ENCODE peak calls at places on chromosomes 4 and X, in eight cellular contexts. C, O, J, P, H, U, B and G are unnamed samples.
A peak's percentile ranks its signal among the peaks of the same experiment; 100 is the strongest.

GRCh38 chr4:145878501-145879435 is 59.9 kb downstream of the ZNF827 start:
- DNase-seq in O (no peak), C (no peak), P (no peak), U (no peak), J (peak; percentile 75), B (no peak), H (peak; percentile 38), G (peak; percentile 79)

GRCh38 chr4:48193921-48194320 is 59.9 kb upstream of the TXK start:
- DNase-seq in C (no peak), J (no peak), P (no peak), H (no peak), O (no peak), B (no peak), U (no peak), G (no peak)

GRCh38 chr4:8297141-8297601 is 27.6 kb downstream of the HTRA3 start:
- DNase-seq in U (no peak), O (no peak), C (no peak), P (no peak), J (no peak), H (no peak), B (no peak), G (no peak)

GRCh38 chr4:38162240-38162784 is 202.1 kb downstream of the PTTG2 start:
- DNase-seq in P (no peak), B (no peak), C (no peak), O (no peak), U (no peak), H (peak; percentile 68), J (peak; percentile 88), G (peak; percentile 71)

GRCh38 chr4:19913670-19914069 is 338.0 kb upstream of the SLIT2 start:
- DNase-seq in J (no peak), U (no peak), H (no peak), B (no peak), C (no peak), P (no peak), O (no peak), G (peak; percentile 2)

GRCh38 chrX:153333271-153333670 is 682 bp upstream of the ZNF275 start:
- DNase-seq in B (no peak), P (no peak), C (no peak), U (no peak), J (no peak), O (no peak), H (peak; percentile 69), G (peak; percentile 78)

GRCh38 chrX:17361620-17362019 is 13.4 kb upstream of the NHS start:
- DNase-seq in U (no peak), B (no peak), C (no peak), H (no peak), P (no peak), J (no peak), O (peak; percentile 55), G (peak; percentile 21)

GRCh38 chrX:126836195-126836594 is 16.7 kb downstream of the PRR32 start:
- DNase-seq in P (no peak), O (no peak), H (no peak), J (no peak), U (no peak), C (no peak), B (no peak), G (no peak)

GRCh38 chr4:47263721-47264120 is 199.8 kb downstream of the COMMD8 start:
- DNase-seq in U (no peak), J (no peak), H (no peak), P (no peak), B (no peak), O (peak; percentile 53), C (no peak), G (no peak)

GRCh38 chrX:141733371-141733770 is 34.8 kb upstream of the SPANXD start:
- DNase-seq in C (no peak), J (peak; percentile 41), B (no peak), U (no peak), O (no peak), P (no peak), H (no peak), G (peak; percentile 48)

GRCh38 chr4:125498981-125499380 is 184.2 kb downstream of the FAT4 start:
- DNase-seq in C (no peak), P (no peak), H (no peak), B (no peak), J (no peak), U (no peak), O (no peak), G (no peak)

GRCh38 chr4:41209187-41209586 is 5.2 kb downstream of the APBB2 start:
- DNase-seq in P (no peak), U (no peak), H (no peak), B (peak; percentile 70), O (no peak), C (no peak), J (no peak), G (no peak)

GRCh38 chr4:73416423-73417087 is 12.5 kb downstream of the ALB start:
- DNase-seq in J (no peak), C (no peak), O (no peak), H (no peak), P (no peak), U (no peak), B (no peak), G (no peak)

GRCh38 chrX:132532955-132533354 is 44.1 kb upstream of the MBNL3 start:
- DNase-seq in H (peak; percentile 2), P (no peak), B (no peak), U (no peak), O (no peak), J (no peak), C (no peak), G (peak; percentile 4)

GRCh38 chrX:136205882-136206281 is 45.3 kb downstream of the MAP7D3 start:
- DNase-seq in J (no peak), O (no peak), P (no peak), C (no peak), H (no peak), B (no peak), U (no peak), G (no peak)
- H3K4me1 ChIP-seq in J (peaks cover 11% of the 10 kb centered on the region), O (peaks cover 10% of the 10 kb centered on the region), P (peaks cover 87% of the 10 kb centered on the region), C (peaks cover 12% of the 10 kb centered on the region), H (peaks cover 34% of the 10 kb centered on the region), B (peaks cover 39% of the 10 kb centered on the region), U (peaks cover 96% of the 10 kb centered on the region), G (peaks cover 72% of the 10 kb centered on the region)

DNA sequence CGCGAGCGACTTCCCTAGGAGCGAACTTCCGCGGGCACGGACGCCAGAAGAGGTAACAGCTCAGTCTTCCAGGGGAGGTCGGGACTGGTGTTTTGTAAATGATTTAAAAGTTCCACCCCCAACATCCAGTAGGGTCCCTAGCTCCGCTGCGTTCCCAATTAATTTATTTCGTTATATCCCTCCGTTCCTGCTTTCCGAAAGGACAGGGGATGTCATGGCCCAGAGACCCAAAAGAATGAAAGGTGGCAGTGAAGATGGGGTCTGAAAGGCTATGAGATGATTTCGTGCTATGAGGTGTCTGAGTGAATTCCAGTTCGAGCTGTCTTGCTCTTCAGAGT is 373 bp upstream of the SMIM43 start:
- DNase-seq in P (no peak), C (no peak), B (no peak), U (no peak), O (no peak), J (peak; percentile 4), H (no peak), G (no peak)
- H3K4me3 ChIP-seq in P (peak overlapping the region; percentile 56), C (peak overlapping the region; percentile 63), B (peak overlapping the region; percentile 16), U (peak overlapping the region; percentile 20), O (no peak overlapping the region), J (peak overlapping the region; percentile 51), H (peak overlapping the region; percentile 75), G (peak overlapping the region; percentile 80)

GRCh38 chrX:25049347-25049746 is 33.6 kb upstream of the ARX start:
- DNase-seq in J (no peak), O (no peak), C (no peak), B (no peak), U (no peak), P (no peak), H (no peak), G (no peak)
- H3K4me1 ChIP-seq in J (no peaks in the 10 kb centered on the region), O (no peaks in the 10 kb centered on the region), C (no peaks in the 10 kb centered on the region), B (no peaks in the 10 kb centered on the region), U (no peaks in the 10 kb centered on the region), P (no peaks in the 10 kb centered on the region), H (no peaks in the 10 kb centered on the region), G (no peaks in the 10 kb centered on the region)

DNA sequence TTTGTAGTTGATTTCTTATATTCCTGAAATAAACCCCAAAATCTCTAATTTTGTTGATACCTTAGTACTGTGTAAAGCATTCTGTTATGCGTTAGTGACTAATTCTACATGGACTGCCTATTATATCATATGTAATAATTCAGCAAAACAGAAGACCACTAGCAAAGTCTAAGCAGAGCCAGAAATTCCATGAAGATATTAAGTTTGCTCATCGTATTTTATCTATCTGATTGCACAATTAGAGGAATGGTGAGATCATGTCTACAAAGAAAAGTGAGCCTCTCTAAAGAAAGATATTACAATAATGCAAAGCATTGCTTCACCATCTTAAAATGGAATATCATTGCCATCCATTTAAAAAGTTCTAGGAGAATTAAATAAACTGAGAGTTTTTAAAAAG is 374.6 kb upstream of the SLC7A11 start:
- DNase-seq in B (no peak), C (no peak), P (no peak), U (no peak), H (peak; percentile 62), J (no peak), O (no peak), G (peak; percentile 44)
- H3K4me3 ChIP-seq in B (no peak overlapping the region), C (no peak overlapping the region), P (no peak overlapping the region), U (no peak overlapping the region), H (no peak overlapping the region), J (no peak overlapping the region), O (no peak overlapping the region), G (no peak overlapping the region)

GRCh38 chr4:156795727-156796126 is 175.9 kb downstream of the PDGFC start:
- DNase-seq in U (no peak), P (no peak), C (no peak), H (no peak), J (no peak), B (no peak), O (no peak), G (no peak)
- H3K4me1 ChIP-seq in U (peaks cover 32% of the 10 kb centered on the region), P (peaks cover 24% of the 10 kb centered on the region), C (peaks cover 24% of the 10 kb centered on the region), H (peaks cover 39% of the 10 kb centered on the region), J (no peaks in the 10 kb centered on the region), B (peaks cover 3% of the 10 kb centered on the region), O (peaks cover 4% of the 10 kb centered on the region), G (peaks cover 16% of the 10 kb centered on the region)

DNA sequence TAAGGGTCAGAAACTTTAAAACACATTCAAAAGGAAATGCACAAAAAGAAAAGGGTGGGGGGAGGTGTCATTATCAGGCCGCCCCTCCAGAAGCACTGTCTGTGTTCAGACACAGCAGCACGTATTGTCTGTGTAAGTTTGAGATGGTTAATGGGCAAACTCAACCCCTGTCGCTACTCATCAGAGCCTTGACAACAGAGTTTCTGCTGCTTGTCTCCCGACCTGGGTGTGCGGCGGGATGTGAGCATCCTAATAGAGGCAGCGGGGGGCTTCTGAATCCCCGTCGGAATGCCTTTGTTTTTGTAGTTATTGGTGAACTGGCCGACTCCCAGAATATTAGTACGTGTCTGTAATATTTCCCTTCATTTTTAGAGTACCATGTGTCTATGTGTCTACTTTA is 158.9 kb downstream of the DCTD start:
- DNase-seq in B (no peak), J (no peak), P (no peak), H (no peak), C (no peak), U (no peak), O (no peak), G (no peak)
- H3K4me3 ChIP-seq in B (no peak overlapping the region), J (no peak overlapping the region), P (no peak overlapping the region), H (no peak overlapping the region), C (no peak overlapping the region), U (no peak overlapping the region), O (no peak overlapping the region), G (no peak overlapping the region)

GRCh38 chr4:57116245-57116644 is 6.1 kb upstream of the IGFBP7 start:
- DNase-seq in J (no peak), O (no peak), U (no peak), H (no peak), B (no peak), C (no peak), P (no peak), G (no peak)
- H3K4me1 ChIP-seq in J (peaks cover 25% of the 10 kb centered on the region), O (peaks cover 3% of the 10 kb centered on the region), U (peaks cover 65% of the 10 kb centered on the region), H (peaks cover 36% of the 10 kb centered on the region), B (peaks cover 21% of the 10 kb centered on the region), C (peaks cover 3% of the 10 kb centered on the region), P (peaks cover 36% of the 10 kb centered on the region), G (peaks cover 21% of the 10 kb centered on the region)

GRCh38 chr4:184102927-184103326 is 114.7 kb downstream of the ENPP6 start:
- DNase-seq in J (no peak), P (no peak), B (no peak), U (no peak), H (no peak), O (no peak), C (no peak), G (no peak)
- H3K4me3 ChIP-seq in J (no peak overlapping the region), P (no peak overlapping the region), B (no peak overlapping the region), U (no peak overlapping the region), H (no peak overlapping the region), O (no peak overlapping the region), C (no peak overlapping the region), G (no peak overlapping the region)